ENCODE peak calls at places on chromosomes 6 and 20, in seven cellular contexts. P is lower lobe of right lung; V is CD4-positive, CD25-positive, alpha-beta regulatory T cell; N is psoas muscle; E is foreskin keratinocyte; H is right cardiac atrium; C is HCT116. J is an unnamed sample.
A peak's percentile ranks its signal among the peaks of the same experiment; 100 is the strongest.

GRCh38 chr6:151630387-151630786 is 136.6 kb downstream of the CCDC170 start:
- ATAC-seq in P (no peak), V (no peak), N (no peak), E (no peak), H (no peak), C (no peak), J (no peak)

GRCh38 chr6:167410510-167410909 is 85.6 kb downstream of the TTLL2 start:
- ATAC-seq in P (no peak), V (no peak), N (no peak), E (no peak), H (no peak), C (no peak), J (no peak)

GRCh38 chr6:32109114-32109764 is at the start of gene TNXB:
- ATAC-seq in P (peak; percentile 37), V (no peak), N (peak; percentile 30), E (no peak), H (peak; percentile 40), C (peak; percentile 5), J (peak; percentile 9)

GRCh38 chr20:12113468-12114371 is 196.0 kb downstream of the BTBD3 start:
- ATAC-seq in P (peak; percentile 24), V (no peak), N (no peak), E (no peak), H (peak; percentile 92), C (no peak), J (no peak)

GRCh38 chr6:140318408-140318807 is 944.0 kb upstream of the CITED2 start:
- ATAC-seq in P (no peak), V (no peak), N (no peak), E (no peak), H (no peak), C (no peak), J (no peak)

GRCh38 chr6:53306819-53307347 is 41.9 kb downstream of the ELOVL5 start:
- ATAC-seq in P (peak; percentile 15), V (peak; percentile 64), N (no peak), E (peak; percentile 84), H (no peak), C (no peak), J (no peak)

GRCh38 chr6:150143521-150144293 is 863 bp downstream of the PPP1R14C start:
- ATAC-seq in P (peak; percentile 59), V (no peak), N (peak; percentile 71), E (peak; percentile 7), H (peak; percentile 42), C (peak; percentile 54), J (no peak)

GRCh38 chr6:47355496-47355895 is 45.8 kb upstream of the TNFRSF21 start:
- ATAC-seq in P (no peak), V (no peak), N (no peak), E (no peak), H (no peak), C (no peak), J (no peak)

GRCh38 chr6:7541175-7542064 is at the start of gene DSP:
- ATAC-seq in P (peak; percentile 91), V (peak; percentile 24), N (peak; percentile 58), E (peak; percentile 80), H (peak; percentile 84), C (peak; percentile 81), J (peak; percentile 47)

GRCh38 chr20:62754991-62755356 is 41.3 kb upstream of the MRGBP start:
- ATAC-seq in P (no peak), V (no peak), N (no peak), E (no peak), H (no peak), C (no peak), J (no peak)

GRCh38 chr20:8718214-8718613 is 350.7 kb upstream of the PLCB4 start:
- ATAC-seq in P (no peak), V (no peak), N (no peak), E (no peak), H (no peak), C (no peak), J (no peak)

GRCh38 chr20:37397954-37398749 is 52.2 kb downstream of the SRC start:
- ATAC-seq in P (no peak), V (no peak), N (no peak), E (no peak), H (no peak), C (no peak), J (no peak)

GRCh38 chr20:63557481-63557891 is 3.5 kb downstream of the FNDC11 start:
- ATAC-seq in P (no peak), V (no peak), N (no peak), E (no peak), H (no peak), C (no peak), J (no peak)

GRCh38 chr20:25022680-25023079 is 30.1 kb upstream of the APMAP start:
- ATAC-seq in P (peak; percentile 88), V (no peak), N (peak; percentile 21), E (peak; percentile 93), H (peak; percentile 50), C (peak; percentile 42), J (no peak)

GRCh38 chr6:47256981-47257730 is 52.5 kb downstream of the TNFRSF21 start:
- ATAC-seq in P (no peak), V (no peak), N (no peak), E (no peak), H (no peak), C (no peak), J (no peak)

GRCh38 chr6:45982280-45983036 is 33.2 kb downstream of the CLIC5 start:
- ATAC-seq in P (no peak), V (no peak), N (no peak), E (no peak), H (no peak), C (no peak), J (no peak)

GRCh38 chr6:68652117-68652536 is 17.0 kb downstream of the ADGRB3 start:
- ATAC-seq in P (no peak), V (no peak), N (no peak), E (no peak), H (no peak), C (no peak), J (no peak)

GRCh38 chr6:72560721-72561593 is 60.9 kb upstream of the KCNQ5 start:
- ATAC-seq in P (no peak), V (no peak), N (no peak), E (peak; percentile 20), H (no peak), C (peak; percentile 52), J (no peak)

GRCh38 chr6:144696610-144697376 is 411.7 kb downstream of the UTRN start:
- ATAC-seq in P (peak; percentile 53), V (no peak), N (no peak), E (no peak), H (no peak), C (no peak), J (no peak)

GRCh38 chr6:17032595-17033591 is 69.0 kb upstream of the STMND1 start:
- ATAC-seq in P (peak; percentile 59), V (no peak), N (peak; percentile 45), E (peak; percentile 90), H (peak; percentile 67), C (no peak), J (peak; percentile 85)

GRCh38 chr20:7346562-7346961 is 579.1 kb downstream of the BMP2 start:
- ATAC-seq in P (no peak), V (no peak), N (no peak), E (peak; percentile 86), H (no peak), C (no peak), J (no peak)

GRCh38 chr20:16816192-16816591 is 68.0 kb downstream of the OTOR start:
- ATAC-seq in P (no peak), V (no peak), N (no peak), E (no peak), H (no peak), C (no peak), J (no peak)

GRCh38 chr6:74891358-74891811 is 314.5 kb downstream of the COL12A1 start:
- ATAC-seq in P (peak; percentile 76), V (no peak), N (peak; percentile 66), E (no peak), H (peak; percentile 82), C (no peak), J (peak; percentile 83)

GRCh38 chr6:55023231-55023630 is 151.1 kb upstream of the HCRTR2 start:
- ATAC-seq in P (no peak), V (no peak), N (no peak), E (no peak), H (no peak), C (no peak), J (no peak)

GRCh38 chr6:1705630-1706029 is 95.9 kb downstream of the FOXC1 start:
- ATAC-seq in P (no peak), V (no peak), N (no peak), E (no peak), H (no peak), C (no peak), J (no peak)

GRCh38 chr6:15370730-15371129 is 124.9 kb downstream of the JARID2 start:
- ATAC-seq in P (no peak), V (no peak), N (peak; percentile 30), E (peak; percentile 89), H (no peak), C (no peak), J (no peak)

GRCh38 chr6:15374119-15374518 is 128.2 kb downstream of the JARID2 start:
- ATAC-seq in P (no peak), V (no peak), N (no peak), E (no peak), H (no peak), C (no peak), J (no peak)

GRCh38 chr6:15371151-15371550 is 125.3 kb downstream of the JARID2 start:
- ATAC-seq in P (no peak), V (no peak), N (no peak), E (no peak), H (no peak), C (no peak), J (no peak)

GRCh38 chr6:15375018-15375417 is 129.1 kb downstream of the JARID2 start:
- ATAC-seq in P (no peak), V (no peak), N (no peak), E (no peak), H (no peak), C (no peak), J (no peak)

GRCh38 chr6:15372932-15373331 is 127.1 kb downstream of the JARID2 start:
- ATAC-seq in P (no peak), V (no peak), N (peak; percentile 68), E (no peak), H (no peak), C (no peak), J (no peak)
- H3K4me1 ChIP-seq in P (peaks cover 42% of the 10 kb centered on the region), V (no peaks in the 10 kb centered on the region), N (peaks cover 77% of the 10 kb centered on the region), E (peaks cover 26% of the 10 kb centered on the region), H (peaks cover 15% of the 10 kb centered on the region), C (no peaks in the 10 kb centered on the region), J (no peaks in the 10 kb centered on the region)

GRCh38 chr6:40733770-40734396 is 146.7 kb upstream of the LRFN2 start:
- ATAC-seq in P (no peak), V (no peak), N (no peak), E (no peak), H (no peak), C (no peak), J (no peak)
- H3K4me1 ChIP-seq in P (no peaks in the 10 kb centered on the region), V (no peaks in the 10 kb centered on the region), N (no peaks in the 10 kb centered on the region), E (no peaks in the 10 kb centered on the region), H (no peaks in the 10 kb centered on the region), C (no peaks in the 10 kb centered on the region), J (no peaks in the 10 kb centered on the region)

GRCh38 chr20:31569163-31570020 is 35.7 kb upstream of the ID1 start:
- ATAC-seq in P (peak; percentile 21), V (peak; percentile 18), N (peak; percentile 30), E (no peak), H (no peak), C (peak; percentile 9), J (no peak)
- H3K4me1 ChIP-seq in P (peaks cover 47% of the 10 kb centered on the region), V (peaks cover 21% of the 10 kb centered on the region), N (peaks cover 34% of the 10 kb centered on the region), E (peaks cover 17% of the 10 kb centered on the region), H (peaks cover 7% of the 10 kb centered on the region), C (peaks cover 93% of the 10 kb centered on the region), J (peaks cover 24% of the 10 kb centered on the region)

DNA sequence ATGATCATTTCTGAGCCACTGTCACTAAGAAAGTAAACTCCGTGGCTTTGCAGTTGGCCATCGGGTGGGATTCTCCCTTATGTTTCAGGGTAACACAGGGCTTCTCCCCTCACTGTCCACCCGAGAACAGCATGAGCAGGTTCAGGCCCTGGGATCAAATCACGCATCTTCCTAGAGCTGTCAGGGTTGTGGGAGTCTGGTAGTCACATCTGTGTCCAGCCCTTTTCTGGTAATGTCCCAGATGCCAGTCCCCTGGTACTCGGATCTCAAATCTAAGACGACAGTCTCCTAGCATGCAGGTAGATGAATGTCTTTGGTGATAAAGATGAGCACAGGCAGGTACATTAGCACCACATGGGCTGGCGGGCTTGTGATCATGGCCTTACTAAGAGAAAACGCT is 4.8 kb downstream of the PXDC1 start:
- ATAC-seq in P (no peak), V (no peak), N (no peak), E (no peak), H (no peak), C (no peak), J (no peak)
- H3K4me1 ChIP-seq in P (peaks cover 74% of the 10 kb centered on the region), V (peaks cover 25% of the 10 kb centered on the region), N (peaks cover 80% of the 10 kb centered on the region), E (peaks cover 4% of the 10 kb centered on the region), H (peaks cover 5% of the 10 kb centered on the region), C (peaks cover 51% of the 10 kb centered on the region), J (peaks cover 5% of the 10 kb centered on the region)

J was measured in gastroesophageal sphincter.